ENCODE peak calls at places on chromosome 10, in four cellular contexts. One of them, this sample, is unnamed.

GRCh38 chr10:71323407-71323806 is 4.3 kb downstream of the SLC29A3 start:
- DNase-seq in right lobe of liver: no peak
- DNase-seq in IMR-90: peak; percentile 33
- DNase-seq in HCT116: peak; percentile 32
- DNase-seq in this sample: peak; percentile 44

GRCh38 chr10:130479906-130480305 is 343.7 kb downstream of the GLRX3 start:
- DNase-seq in IMR-90: no peak
- DNase-seq in HCT116: no peak
- DNase-seq in right lobe of liver: no peak
- DNase-seq in this sample: no peak

GRCh38 chr10:5523796-5524574 is 776 bp upstream of the CALML3 start:
- DNase-seq in IMR-90: no peak
- DNase-seq in HCT116: no peak
- DNase-seq in right lobe of liver: no peak
- DNase-seq in this sample: no peak

GRCh38 chr10:7423521-7423920 is 12.7 kb upstream of the SFMBT2 start:
- DNase-seq in HCT116: no peak
- DNase-seq in IMR-90: no peak
- DNase-seq in right lobe of liver: no peak
- DNase-seq in this sample: no peak

GRCh38 chr10:84329094-84329611 is 764 bp downstream of the CCSER2 start:
- DNase-seq in HCT116: no peak
- DNase-seq in right lobe of liver: no peak
- DNase-seq in IMR-90: peak; percentile 59
- DNase-seq in this sample: no peak

GRCh38 chr10:131092416-131092815 is 219.1 kb downstream of the TCERG1L start:
- DNase-seq in HCT116: no peak
- DNase-seq in right lobe of liver: no peak
- DNase-seq in IMR-90: no peak
- DNase-seq in this sample: no peak

GRCh38 chr10:30359373-30360206 is 10.5 kb upstream of the MTPAP start:
- DNase-seq in IMR-90: peak; percentile 43
- DNase-seq in HCT116: peak; percentile 82
- DNase-seq in right lobe of liver: no peak
- DNase-seq in this sample: peak; percentile 42

GRCh38 chr10:77789016-77789415 is 137.5 kb downstream of the DLG5 start:
- DNase-seq in right lobe of liver: no peak
- DNase-seq in IMR-90: no peak
- DNase-seq in HCT116: no peak
- DNase-seq in this sample: no peak

GRCh38 chr10:49324711-49325110 is 25.7 kb downstream of the C10orf71 start:
- DNase-seq in IMR-90: no peak
- DNase-seq in HCT116: no peak
- DNase-seq in right lobe of liver: no peak
- DNase-seq in this sample: no peak

GRCh38 chr10:1187151-1187854 is 131.1 kb downstream of the WDR37 start:
- DNase-seq in IMR-90: no peak
- DNase-seq in HCT116: no peak
- DNase-seq in right lobe of liver: no peak
- DNase-seq in this sample: no peak

GRCh38 chr10:28947209-28947608 is 269.9 kb downstream of the BAMBI start:
- DNase-seq in right lobe of liver: no peak
- DNase-seq in IMR-90: peak; percentile 21
- DNase-seq in HCT116: no peak
- DNase-seq in this sample: no peak

GRCh38 chr10:73251683-73252444 is 580 bp downstream of the MRPS16 start:
- DNase-seq in IMR-90: no peak
- DNase-seq in HCT116: no peak
- DNase-seq in right lobe of liver: no peak
- DNase-seq in this sample: no peak

GRCh38 chr10:93965911-93966310 is 27.8 kb upstream of the PLCE1 start:
- DNase-seq in HCT116: no peak
- DNase-seq in IMR-90: no peak
- DNase-seq in right lobe of liver: no peak
- DNase-seq in this sample: no peak

GRCh38 chr10:88194041-88194887 is 330.8 kb downstream of the PTEN start:
- DNase-seq in HCT116: peak; percentile 19
- DNase-seq in IMR-90: peak; percentile 31
- DNase-seq in right lobe of liver: no peak
- DNase-seq in this sample: peak; percentile 40

GRCh38 chr10:114856544-114857287 is 35.1 kb downstream of the FHIP2A start:
- DNase-seq in IMR-90: peak; percentile 90
- DNase-seq in right lobe of liver: no peak
- DNase-seq in HCT116: no peak
- DNase-seq in this sample: no peak

GRCh38 chr10:4567637-4568036 is 258.4 kb upstream of the AKR1E2 start:
- DNase-seq in IMR-90: no peak
- DNase-seq in right lobe of liver: no peak
- DNase-seq in HCT116: no peak
- DNase-seq in this sample: no peak

GRCh38 chr10:132421377-132422168 is 24.6 kb downstream of the PWWP2B start:
- DNase-seq in right lobe of liver: peak; percentile 66
- DNase-seq in IMR-90: peak; percentile 26
- DNase-seq in HCT116: no peak
- DNase-seq in this sample: peak; percentile 87
- TF ChIP-seq POLR2A in right lobe of liver: no peak
- TF ChIP-seq POLR2A in IMR-90: no peak
- TF ChIP-seq POLR2A in HCT116: no peak
- TF ChIP-seq POLR2A in this sample: peak; percentile 2

GRCh38 chr10:24257588-24257987 is 48.6 kb downstream of the KIAA1217 start:
- DNase-seq in IMR-90: no peak
- DNase-seq in right lobe of liver: no peak
- DNase-seq in HCT116: no peak
- DNase-seq in this sample: no peak

GRCh38 chr10:24254180-24254579 is 45.2 kb downstream of the KIAA1217 start:
- DNase-seq in HCT116: no peak
- DNase-seq in IMR-90: peak; percentile 40
- DNase-seq in right lobe of liver: no peak
- DNase-seq in this sample: no peak

GRCh38 chr10:24255907-24256306 is 47.0 kb downstream of the KIAA1217 start:
- DNase-seq in HCT116: no peak
- DNase-seq in IMR-90: no peak
- DNase-seq in right lobe of liver: no peak
- DNase-seq in this sample: no peak

GRCh38 chr10:24256619-24257018 is 47.7 kb downstream of the KIAA1217 start:
- DNase-seq in HCT116: no peak
- DNase-seq in IMR-90: no peak
- DNase-seq in right lobe of liver: no peak
- DNase-seq in this sample: no peak

DNA sequence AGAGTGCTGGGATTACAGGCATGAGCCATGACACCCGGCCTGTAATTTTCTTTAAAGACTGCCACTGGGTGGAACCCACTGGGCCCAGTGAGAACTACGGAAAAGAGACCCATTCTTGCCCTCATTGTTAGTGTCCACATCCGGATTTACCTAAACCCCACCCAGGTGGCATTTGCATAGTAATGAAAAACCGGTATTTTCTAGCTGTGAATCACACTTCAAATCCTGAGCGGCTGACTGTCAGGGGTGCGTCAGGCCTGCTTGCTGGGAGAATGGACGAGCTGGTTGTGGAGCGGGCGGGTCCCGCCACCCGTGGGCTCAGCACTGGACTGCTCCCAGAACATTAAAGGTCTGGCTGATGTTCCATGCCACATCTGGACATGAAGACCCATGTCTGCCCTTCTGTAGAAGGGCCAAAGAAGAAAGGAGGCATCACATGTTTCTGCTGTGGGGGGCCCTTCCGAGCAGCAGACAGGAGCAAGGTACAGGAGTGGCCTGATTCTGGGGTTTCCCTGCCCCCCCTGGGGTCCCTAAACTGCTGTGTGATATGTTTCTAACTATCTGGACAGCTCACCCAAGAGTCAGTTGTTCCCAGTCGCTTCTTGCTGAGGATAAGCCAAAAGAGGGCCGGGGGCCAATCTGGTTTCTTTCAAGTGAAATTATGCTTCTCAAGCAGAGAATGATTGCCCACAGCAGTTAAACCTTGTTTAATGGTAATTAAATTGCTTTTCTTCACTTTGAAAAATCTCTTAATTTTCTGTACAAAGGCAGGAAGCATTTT is 46.4 kb downstream of the KIAA1217 start:
- DNase-seq in IMR-90: no peak
- DNase-seq in right lobe of liver: no peak
- DNase-seq in HCT116: no peak
- DNase-seq in this sample: no peak
- TF ChIP-seq POLR2A in IMR-90: no peak
- TF ChIP-seq POLR2A in right lobe of liver: no peak
- TF ChIP-seq POLR2A in HCT116: no peak
- TF ChIP-seq POLR2A in this sample: no peak

GRCh38 chr10:101042118-101042517 is 11.1 kb downstream of the SFXN3 start:
- DNase-seq in IMR-90: no peak
- DNase-seq in HCT116: no peak
- DNase-seq in right lobe of liver: no peak
- DNase-seq in this sample: no peak

GRCh38 chr10:101043356-101043707 is 12.3 kb downstream of the SFXN3 start:
- DNase-seq in HCT116: no peak
- DNase-seq in right lobe of liver: no peak
- DNase-seq in IMR-90: no peak
- DNase-seq in this sample: no peak

GRCh38 chr10:101044117-101044516 is 13.1 kb downstream of the SFXN3 start:
- DNase-seq in right lobe of liver: no peak
- DNase-seq in IMR-90: no peak
- DNase-seq in HCT116: no peak
- DNase-seq in this sample: no peak

GRCh38 chr10:101041252-101041761 is 10.3 kb downstream of the SFXN3 start:
- DNase-seq in right lobe of liver: peak; percentile 80
- DNase-seq in IMR-90: peak; percentile 88
- DNase-seq in HCT116: peak; percentile 85
- DNase-seq in this sample: peak; percentile 84

DNA sequence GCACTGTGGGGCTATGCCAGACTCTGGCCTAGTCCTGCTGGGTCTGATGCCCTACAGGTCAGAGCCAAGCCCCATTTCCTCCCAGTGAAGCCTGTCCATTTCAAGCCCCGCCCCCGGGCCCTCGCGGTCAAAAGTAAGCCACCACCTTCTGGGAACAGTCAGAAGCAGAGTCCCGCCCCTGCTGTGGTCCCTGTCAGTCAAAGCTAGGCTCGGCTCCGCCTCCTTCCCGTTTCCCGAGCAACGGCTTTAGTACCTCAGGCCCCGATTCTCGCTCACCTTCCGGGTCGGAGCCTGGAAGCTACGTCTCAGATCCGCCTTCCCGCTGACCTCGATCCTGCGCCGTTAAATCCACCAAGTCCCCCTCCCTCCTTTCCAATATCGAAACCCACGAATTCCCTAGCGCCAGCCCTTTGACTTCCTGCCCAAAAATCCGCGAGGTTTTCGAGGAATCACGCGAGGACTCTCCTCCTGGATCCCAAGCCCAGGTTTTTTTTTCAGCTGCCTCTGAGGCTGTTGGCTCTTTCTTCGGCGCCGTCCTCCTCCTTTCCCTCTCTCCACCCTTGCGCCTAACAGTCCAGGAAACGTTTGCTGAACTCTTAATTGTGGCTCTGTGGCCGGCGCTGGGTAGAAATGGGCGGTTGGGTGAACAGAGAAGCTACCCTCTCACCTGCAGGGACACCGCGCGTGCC is 11.8 kb downstream of the SFXN3 start:
- DNase-seq in HCT116: peak; percentile 97
- DNase-seq in right lobe of liver: peak; percentile 99
- DNase-seq in IMR-90: peak; percentile 95
- DNase-seq in this sample: peak; percentile 90
- TF ChIP-seq POLR2A in HCT116: peak; percentile 82
- TF ChIP-seq POLR2A in right lobe of liver: peak; percentile 57
- TF ChIP-seq POLR2A in IMR-90: no peak
- TF ChIP-seq POLR2A in this sample: no peak

GRCh38 chr10:68074775-68075549 is at the start of gene HERC4:
- DNase-seq in right lobe of liver: peak; percentile 96
- DNase-seq in HCT116: peak; percentile 79
- DNase-seq in IMR-90: peak; percentile 92
- DNase-seq in this sample: peak; percentile 87
- TF ChIP-seq POLR2A in right lobe of liver: peak; percentile 87
- TF ChIP-seq POLR2A in HCT116: no peak
- TF ChIP-seq POLR2A in IMR-90: peak; percentile 92
- TF ChIP-seq POLR2A in this sample: peak; percentile 68

DNA sequence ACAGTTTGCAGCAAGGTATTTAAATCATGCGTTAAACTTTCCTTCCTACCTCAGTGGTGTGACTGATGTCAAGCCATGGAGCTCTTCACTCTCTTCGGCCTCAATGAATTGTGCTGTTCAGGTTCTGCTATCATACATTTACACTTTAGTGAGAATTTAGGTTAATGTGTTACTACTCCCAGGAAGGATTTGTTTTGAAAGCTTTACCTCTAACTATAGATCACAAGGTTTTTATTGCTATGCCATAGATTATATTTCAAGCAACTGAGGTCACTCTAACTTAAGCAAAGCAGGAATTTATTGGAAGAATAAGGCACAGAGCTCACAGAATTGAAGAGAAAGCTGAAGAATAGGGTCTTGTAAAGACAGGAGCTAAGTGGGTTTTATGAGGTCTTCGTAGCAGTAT is 11.0 kb upstream of the ADD3 start:
- DNase-seq in right lobe of liver: no peak
- DNase-seq in IMR-90: no peak
- DNase-seq in HCT116: no peak
- DNase-seq in this sample: no peak
- TF ChIP-seq POLR2A in right lobe of liver: no peak
- TF ChIP-seq POLR2A in IMR-90: no peak
- TF ChIP-seq POLR2A in HCT116: no peak
- TF ChIP-seq POLR2A in this sample: no peak